ENCODE peak calls at places on chromosomes 11 and 22, in eight cellular contexts. A is lower leg skin; Q is thoracic aorta; L is BJ; O is hippocampal formation; E is stimulated activated CD8-positive, alpha-beta memory T cell treated with anti-CD3 and anti-CD28 coated beads, Interleukin-7, amount 100 ng/mL, for 4 hours; I is NCI-H446 treated with DMSO at 0.1 percent for 48 hours; D is H54. V is an unnamed sample.

GRCh38 chr11:78649361-78650215 is 74.9 kb upstream of the NARS2 start:
- DNase-seq in A (no peak), Q (no peak), L (no peak), O (no peak), E (no peak), I (no peak), D (no peak), V (no peak)

GRCh38 chr11:73236205-73236765 is 18.2 kb downstream of the P2RY2 start:
- DNase-seq in A (no peak), Q (no peak), L (no peak), O (no peak), E (no peak), I (no peak), D (no peak), V (no peak)

GRCh38 chr11:128711136-128711535 is 17.3 kb downstream of the FLI1 start:
- DNase-seq in A (no peak), Q (no peak), L (peak; percentile 54), O (no peak), E (no peak), I (no peak), D (no peak), V (no peak)

GRCh38 chr11:61173456-61173855 is 12.2 kb upstream of the VPS37C start:
- DNase-seq in A (no peak), Q (no peak), L (no peak), O (no peak), E (no peak), I (peak; percentile 6), D (no peak), V (no peak)

GRCh38 chr11:77074205-77074604 is 7.4 kb downstream of the CAPN5 start:
- DNase-seq in A (no peak), Q (no peak), L (no peak), O (no peak), E (no peak), I (no peak), D (no peak), V (no peak)

GRCh38 chr22:48752451-48753380 is 1075.0 kb downstream of the BRD1 start:
- DNase-seq in A (peak; percentile 8), Q (no peak), L (no peak), O (no peak), E (no peak), I (no peak), D (no peak), V (no peak)

GRCh38 chr11:77589521-77590193 is at the start of gene AQP11:
- DNase-seq in A (peak; percentile 59), Q (peak; percentile 41), L (no peak), O (peak; percentile 84), E (peak; percentile 41), I (peak; percentile 76), D (peak; percentile 88), V (peak; percentile 36)

GRCh38 chr22:50134481-50134880 is 36.0 kb upstream of the PANX2 start:
- DNase-seq in A (no peak), Q (no peak), L (no peak), O (no peak), E (no peak), I (no peak), D (no peak), V (no peak)

GRCh38 chr22:42814215-42814614 is 42.9 kb downstream of the ARFGAP3 start:
- DNase-seq in A (no peak), Q (no peak), L (no peak), O (no peak), E (no peak), I (peak; percentile 5), D (no peak), V (no peak)

GRCh38 chr22:37634505-37635002 is 4.9 kb upstream of the SH3BP1 start:
- DNase-seq in A (no peak), Q (no peak), L (no peak), O (no peak), E (no peak), I (no peak), D (no peak), V (no peak)

GRCh38 chr11:27703453-27703852 is 3.2 kb upstream of the BDNF start:
- DNase-seq in A (no peak), Q (no peak), L (no peak), O (no peak), E (no peak), I (no peak), D (no peak), V (no peak)

GRCh38 chr22:27378343-27378800 is 423.2 kb downstream of the MN1 start:
- DNase-seq in A (no peak), Q (no peak), L (no peak), O (no peak), E (no peak), I (no peak), D (no peak), V (no peak)

GRCh38 chr22:19719055-19719482 is 4.3 kb upstream of the GP1BB start:
- DNase-seq in A (no peak), Q (no peak), L (no peak), O (no peak), E (peak; percentile 65), I (no peak), D (no peak), V (no peak)

GRCh38 chr11:134574425-134574824 is 162.4 kb upstream of the B3GAT1 start:
- DNase-seq in A (no peak), Q (no peak), L (no peak), O (no peak), E (no peak), I (no peak), D (no peak), V (no peak)

GRCh38 chr11:109735139-109735538 is 313.1 kb downstream of the C11orf87 start:
- DNase-seq in A (no peak), Q (no peak), L (no peak), O (no peak), E (no peak), I (peak; percentile 5), D (no peak), V (no peak)

GRCh38 chr11:363948-364761 is 5.1 kb upstream of the B4GALNT4 start:
- DNase-seq in A (no peak), Q (no peak), L (no peak), O (no peak), E (peak; percentile 46), I (no peak), D (peak; percentile 99), V (peak; percentile 16)

GRCh38 chr11:708511-708910 is 2.5 kb downstream of the EPS8L2 start:
- DNase-seq in A (no peak), Q (no peak), L (no peak), O (no peak), E (no peak), I (no peak), D (no peak), V (no peak)

GRCh38 chr11:67436459-67437081 is 912 bp downstream of the PTPRCAP start:
- DNase-seq in A (no peak), Q (no peak), L (no peak), O (no peak), E (peak; percentile 60), I (no peak), D (no peak), V (peak; percentile 75)

GRCh38 chr11:112797653-112798293 is 163.4 kb upstream of the NCAM1 start:
- DNase-seq in A (no peak), Q (no peak), L (no peak), O (peak; percentile 65), E (peak; percentile 7), I (peak; percentile 79), D (no peak), V (peak; percentile 3)